ENCODE peak calls at places on chromosomes 12 and 14, in nine cellular contexts. G, V, I, K, B, F, W, N and O are unnamed samples.

GRCh38 chr12:1619599-1619998 is 9.4 kb upstream of the WNT5B start:
- DNase-seq in V (no peak), B (no peak), G (no peak), N (peak), W (no peak), I (no peak), F (peak), K (no peak), O (no peak)

GRCh38 chr14:28608438-28608837 is 158.1 kb upstream of the FOXG1 start:
- DNase-seq in W (no peak), V (no peak), K (no peak), I (no peak), B (no peak), F (no peak), G (no peak), N (peak), O (no peak)

GRCh38 chr12:110279976-110280783 is 867 bp upstream of the ATP2A2 start:
- DNase-seq in K (no peak), G (peak), I (no peak), V (peak), N (peak), W (peak), F (peak), B (peak), O (peak)

GRCh38 chr14:101509730-101510371 is 51.4 kb upstream of the DIO3 start:
- DNase-seq in B (no peak), N (no peak), I (no peak), G (no peak), V (no peak), K (peak), F (peak), W (no peak), O (no peak)

GRCh38 chr12:124115976-124116690 is 143.1 kb downstream of the ZNF664 start:
- DNase-seq in K (no peak), F (no peak), I (no peak), V (no peak), B (no peak), G (no peak), W (no peak), N (no peak), O (no peak)

GRCh38 chr12:5088586-5089264 is 45.0 kb downstream of the KCNA5 start:
- DNase-seq in F (no peak), I (no peak), K (no peak), V (no peak), B (peak), G (no peak), N (peak), W (peak), O (no peak)

GRCh38 chr12:75936525-75937450 is 94.8 kb downstream of the PHLDA1 start:
- DNase-seq in B (no peak), I (no peak), N (no peak), K (no peak), W (no peak), G (no peak), V (no peak), F (no peak), O (no peak)

GRCh38 chr12:110582286-110583136 is 607 bp downstream of the PPTC7 start:
- DNase-seq in F (peak), B (no peak), K (peak), V (peak), N (peak), W (no peak), G (peak), I (no peak), O (peak)

GRCh38 chr12:1246637-1247036 is 255.6 kb downstream of the ERC1 start:
- DNase-seq in K (no peak), V (no peak), G (no peak), I (no peak), F (no peak), B (no peak), N (no peak), W (no peak), O (no peak)

GRCh38 chr12:28258998-28259397 is 68.7 kb downstream of the CCDC91 start:
- DNase-seq in B (no peak), F (no peak), K (no peak), V (no peak), G (no peak), I (no peak), N (peak), W (no peak), O (peak)

GRCh38 chr12:90653051-90653450 is 301.9 kb downstream of the CCER1 start:
- DNase-seq in I (no peak), W (peak), N (peak), F (no peak), G (no peak), K (no peak), V (no peak), B (no peak), O (peak)

GRCh38 chr12:48351022-48351708 is 446 bp upstream of the ZNF641 start:
- DNase-seq in F (peak), W (peak), K (no peak), B (peak), N (peak), G (no peak), V (peak), I (peak), O (peak)

GRCh38 chr12:114631242-114631641 is 52.7 kb downstream of the TBX3 start:
- DNase-seq in V (no peak), G (no peak), N (no peak), B (no peak), I (no peak), K (no peak), W (no peak), F (no peak), O (no peak)

GRCh38 chr14:100714205-100714781 is 12.4 kb upstream of the DLK1 start:
- DNase-seq in G (no peak), I (no peak), F (no peak), B (no peak), V (no peak), N (no peak), W (no peak), K (no peak), O (no peak)

GRCh38 chr12:111166779-111167540 is 201.9 kb downstream of the PHETA1 start:
- DNase-seq in K (peak), V (peak), W (no peak), N (no peak), I (no peak), B (no peak), G (no peak), F (peak), O (no peak)

GRCh38 chr12:131167334-131167733 is 213.6 kb downstream of the ADGRD1 start:
- DNase-seq in I (no peak), G (no peak), B (no peak), N (no peak), K (no peak), W (no peak), F (no peak), V (peak), O (peak)

GRCh38 chr14:96271421-96271762 is 15.4 kb downstream of the BDKRB1 start:
- DNase-seq in B (no peak), K (no peak), W (no peak), F (no peak), G (no peak), N (no peak), V (no peak), I (no peak), O (peak)

GRCh38 chr12:130954544-130954831 is 781 bp downstream of the ADGRD1 start:
- DNase-seq in W (no peak), G (no peak), N (no peak), K (no peak), I (no peak), B (no peak), F (no peak), V (no peak), O (no peak)

GRCh38 chr14:71803539-71804260 is 128.5 kb upstream of the RGS6 start:
- DNase-seq in B (peak), G (no peak), F (no peak), K (no peak), N (no peak), W (peak), I (no peak), V (no peak), O (peak)

GRCh38 chr12:104219908-104220404 is 4.4 kb downstream of the TXNRD1 start:
- DNase-seq in K (no peak), V (peak), G (no peak), W (peak), B (peak), F (no peak), N (peak), I (peak), O (peak)

GRCh38 chr12:90970911-90971310 is 15.9 kb upstream of the CCER1 start:
- DNase-seq in W (no peak), N (no peak), V (no peak), F (no peak), K (no peak), G (no peak), B (no peak), I (no peak), O (no peak)

GRCh38 chr12:44379827-44380226 is 496.3 kb downstream of the NELL2 start:
- DNase-seq in B (no peak), F (no peak), V (no peak), K (no peak), G (no peak), N (no peak), I (no peak), W (no peak), O (no peak)

GRCh38 chr14:103546651-103547454 is 15.6 kb downstream of the BAG5 start:
- DNase-seq in K (peak), V (peak), F (peak), W (peak), G (peak), I (no peak), N (peak), B (peak), O (peak)

GRCh38 chr12:121326996-121327674 is 25.1 kb downstream of the ANAPC5 start:
- DNase-seq in N (no peak), G (no peak), F (no peak), K (no peak), I (no peak), V (no peak), W (no peak), B (no peak), O (no peak)

GRCh38 chr14:77059276-77059934 is 30.9 kb upstream of the IRF2BPL start:
- DNase-seq in N (peak), B (peak), F (no peak), V (no peak), K (no peak), W (peak), G (no peak), I (peak), O (peak)

GRCh38 chr12:93163260-93164036 is 214.3 kb upstream of the NUDT4 start:
- DNase-seq in K (no peak), I (peak), F (no peak), N (peak), W (peak), V (no peak), G (no peak), B (no peak), O (peak)

GRCh38 chr14:58513272-58513671 is 85.8 kb downstream of the KIAA0586 start:
- DNase-seq in F (no peak), B (no peak), N (no peak), K (no peak), I (no peak), V (no peak), W (no peak), G (no peak), O (no peak)

GRCh38 chr14:58517592-58517991 is 90.1 kb downstream of the KIAA0586 start:
- DNase-seq in W (no peak), N (no peak), V (no peak), B (no peak), F (no peak), I (no peak), K (no peak), G (no peak), O (no peak)
- TF ChIP-seq CTCF in W (no peak), N (no peak), V (no peak), B (no peak), F (no peak), I (no peak), K (no peak), G (no peak), O (no peak)

DNA sequence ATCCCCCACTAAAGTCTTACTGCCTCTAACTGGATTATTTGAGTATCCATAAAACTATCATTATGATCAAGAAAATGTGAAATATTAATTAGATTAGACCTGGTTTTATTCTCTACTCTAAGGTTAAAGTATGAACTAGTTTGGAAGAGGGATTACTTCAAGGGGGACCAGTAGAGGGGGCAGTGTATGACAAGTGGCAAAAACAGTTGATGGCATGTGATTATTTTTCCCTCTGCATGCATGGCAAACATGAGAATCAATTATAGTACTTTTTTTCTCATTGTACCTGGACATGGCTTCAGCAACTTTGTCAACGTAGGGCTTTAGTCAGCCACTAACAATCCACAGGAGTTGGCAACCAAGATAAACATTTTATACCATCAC is 145.0 kb upstream of the SLC38A2 start:
- DNase-seq in K (no peak), I (no peak), F (no peak), V (no peak), W (no peak), B (no peak), G (no peak), N (no peak), O (no peak)
- TF ChIP-seq CTCF in K (no peak), I (no peak), F (no peak), V (no peak), W (peak), B (no peak), G (no peak), N (no peak), O (no peak)

GRCh38 chr12:10307630-10308029 is at the start of gene KLRD1:
- DNase-seq in B (no peak), V (no peak), K (no peak), F (no peak), W (no peak), N (peak), G (no peak), I (no peak), O (no peak)
- TF ChIP-seq CTCF in B (no peak), V (no peak), K (no peak), F (no peak), W (no peak), N (no peak), G (no peak), I (no peak), O (no peak)

GRCh38 chr12:68332726-68333630 is 816 bp upstream of the MDM1 start:
- DNase-seq in B (no peak), W (no peak), K (no peak), G (no peak), N (peak), V (no peak), F (no peak), I (no peak), O (no peak)

GRCh38 chr12:68335462-68335861 is 3.3 kb upstream of the MDM1 start:
- DNase-seq in K (no peak), W (no peak), I (no peak), V (no peak), N (no peak), F (no peak), G (no peak), B (no peak), O (no peak)

GRCh38 chr12:68331500-68331868 is 678 bp downstream of the MDM1 start:
- DNase-seq in W (no peak), I (no peak), K (no peak), B (no peak), N (no peak), F (no peak), V (no peak), G (no peak), O (no peak)

GRCh38 chr12:68331869-68332725 is at the start of gene MDM1:
- DNase-seq in V (peak), F (peak), I (peak), K (peak), G (peak), W (peak), N (peak), B (peak), O (peak)

DNA sequence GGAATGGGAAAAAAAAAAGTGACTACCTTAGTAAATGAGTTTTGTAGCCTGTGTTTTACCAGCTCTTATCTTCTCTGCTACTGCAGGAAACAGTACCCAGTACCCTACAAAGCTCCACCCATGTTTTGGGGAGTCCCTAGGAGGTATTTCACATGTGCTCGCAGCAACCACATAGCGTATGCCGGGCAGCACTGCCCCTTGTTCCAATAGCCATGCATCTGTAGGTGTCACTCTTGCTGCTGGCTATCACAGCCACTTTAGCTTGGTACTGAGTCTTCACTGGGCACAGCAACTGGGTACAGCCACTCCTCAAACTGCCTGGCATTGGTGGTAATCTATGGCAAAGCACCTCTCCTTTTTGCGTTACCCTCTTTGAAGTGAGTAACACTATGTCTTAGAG is 2.0 kb upstream of the MDM1 start:
- DNase-seq in N (no peak), B (no peak), V (peak), F (no peak), W (no peak), I (no peak), G (no peak), K (peak), O (no peak)
- TF ChIP-seq CTCF in N (no peak), B (peak), V (no peak), F (peak), W (peak), I (no peak), G (no peak), K (no peak), O (peak)

GRCh38 chr14:99325591-99325990 is 53.6 kb upstream of the BCL11B start:
- DNase-seq in W (no peak), I (no peak), B (no peak), N (no peak), K (no peak), F (no peak), V (no peak), G (no peak), O (no peak)

GRCh38 chr14:99327458-99328250 is 55.7 kb upstream of the BCL11B start:
- DNase-seq in G (peak), W (no peak), N (no peak), B (no peak), K (no peak), V (peak), I (no peak), F (no peak), O (peak)

GRCh38 chr14:99326041-99326710 is 54.2 kb upstream of the BCL11B start:
- DNase-seq in B (no peak), W (no peak), G (no peak), N (no peak), I (no peak), K (no peak), F (no peak), V (peak), O (no peak)

GRCh38 chr14:99325016-99325415 is 53.0 kb upstream of the BCL11B start:
- DNase-seq in I (no peak), B (no peak), F (no peak), W (no peak), G (peak), K (no peak), N (no peak), V (no peak), O (no peak)

DNA sequence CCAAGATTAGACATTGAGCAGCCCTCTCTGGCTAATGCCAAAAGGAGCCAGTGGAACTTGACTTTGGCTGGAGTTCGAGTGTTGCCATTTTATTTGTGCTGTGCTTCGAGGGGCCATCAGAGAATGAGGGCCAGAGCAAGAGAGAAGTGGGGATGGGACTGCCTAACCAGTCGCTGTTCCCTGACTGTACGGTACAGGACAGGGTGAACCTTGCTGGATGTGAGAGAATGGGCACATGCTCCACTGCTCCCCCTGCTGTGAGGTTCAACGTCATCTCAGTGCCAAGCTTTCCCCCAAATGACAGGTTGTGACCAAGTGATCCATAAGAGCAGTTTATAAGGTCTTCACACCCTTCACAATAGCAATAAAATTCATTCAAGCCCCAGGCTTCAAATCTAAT is 55.1 kb upstream of the BCL11B start:
- DNase-seq in K (no peak), B (no peak), I (no peak), W (no peak), F (no peak), G (no peak), N (no peak), V (peak), O (no peak)
- TF ChIP-seq CTCF in K (no peak), B (no peak), I (no peak), W (no peak), F (no peak), G (no peak), N (no peak), V (no peak), O (peak)

DNA sequence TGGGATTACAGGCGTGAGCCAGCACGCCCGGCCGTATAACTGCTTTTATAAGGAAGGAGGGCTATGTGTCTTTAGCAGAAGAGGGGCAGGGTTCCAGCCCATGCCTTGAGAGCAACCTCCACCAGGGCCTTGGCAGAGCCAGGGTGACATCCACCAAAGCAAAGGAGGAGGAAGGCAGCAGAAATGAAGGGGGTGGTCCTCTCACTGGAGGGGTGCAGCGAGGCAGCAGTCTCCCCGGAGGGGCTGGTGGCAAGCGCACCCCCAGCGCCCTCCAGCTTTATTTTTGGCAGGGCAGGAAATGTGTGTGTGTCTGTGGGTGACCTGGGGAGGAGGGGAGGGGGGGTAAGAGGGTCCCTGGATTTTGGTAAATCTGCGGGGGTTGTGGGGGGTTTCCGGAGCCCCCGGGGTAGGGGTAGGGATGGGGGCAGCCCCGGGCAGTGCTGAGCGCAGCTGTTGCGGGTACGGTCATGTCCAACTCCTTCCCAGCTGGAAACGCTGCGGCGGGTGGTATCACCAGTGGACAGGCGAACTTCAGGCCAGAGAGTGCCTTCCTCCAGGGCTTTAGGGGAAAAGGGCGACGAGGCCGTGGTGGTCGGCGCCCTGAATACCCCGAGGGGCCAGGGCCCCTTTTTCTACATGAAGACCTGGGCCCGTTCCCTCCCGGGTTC is 55.0 kb downstream of the FOS start:
- DNase-seq in W (no peak), I (no peak), B (no peak), N (no peak), V (no peak), F (no peak), G (no peak), K (no peak), O (no peak)
- TF ChIP-seq CTCF in W (no peak), I (no peak), B (no peak), N (no peak), V (no peak), F (no peak), G (no peak), K (no peak), O (no peak)

GRCh38 chr12:40970320-40970907 is 217.7 kb upstream of the PDZRN4 start:
- DNase-seq in K (no peak), V (no peak), N (no peak), B (no peak), G (no peak), I (no peak), F (no peak), W (no peak), O (peak)
- TF ChIP-seq CTCF in K (no peak), V (no peak), N (no peak), B (peak), G (no peak), I (no peak), F (no peak), W (no peak), O (no peak)